ENCODE peak calls at places on chromosomes 3 and 15, in ten cellular contexts. One of them, this sample, is unnamed.

GRCh38 chr3:37741644-37742043 is 120.0 kb upstream of the CTDSPL start:
- DNase-seq in left ventricle myocardium inferior: peak; percentile 63
- DNase-seq in GM13976: no peak
- DNase-seq in endothelial cell: peak; percentile 13
- DNase-seq in tibial artery: peak; percentile 64
- DNase-seq in foreskin keratinocyte: no peak
- DNase-seq in activated B cell treated with CpG ODN at 0.5 μM for 24 hours: no peak
- DNase-seq in heart right ventricle: peak; percentile 43
- DNase-seq in WTC11: no peak
- DNase-seq in endodermal cell: no peak
- DNase-seq in this sample: peak; percentile 55

GRCh38 chr15:95558916-95559315 is 771.6 kb upstream of the NR2F2 start:
- DNase-seq in activated B cell treated with CpG ODN at 0.5 μM for 24 hours: no peak
- DNase-seq in GM13976: no peak
- DNase-seq in endodermal cell: no peak
- DNase-seq in endothelial cell: no peak
- DNase-seq in heart right ventricle: no peak
- DNase-seq in foreskin keratinocyte: peak; percentile 18
- DNase-seq in left ventricle myocardium inferior: no peak
- DNase-seq in WTC11: no peak
- DNase-seq in tibial artery: no peak
- DNase-seq in this sample: no peak

GRCh38 chr3:148106062-148106461 is 591.6 kb upstream of the AGTR1 start:
- DNase-seq in heart right ventricle: no peak
- DNase-seq in WTC11: no peak
- DNase-seq in foreskin keratinocyte: no peak
- DNase-seq in activated B cell treated with CpG ODN at 0.5 μM for 24 hours: no peak
- DNase-seq in GM13976: no peak
- DNase-seq in endothelial cell: no peak
- DNase-seq in tibial artery: no peak
- DNase-seq in endodermal cell: no peak
- DNase-seq in left ventricle myocardium inferior: no peak
- DNase-seq in this sample: no peak

GRCh38 chr15:71334874-71335273 is 219.6 kb downstream of the THSD4 start:
- DNase-seq in heart right ventricle: no peak
- DNase-seq in left ventricle myocardium inferior: no peak
- DNase-seq in endodermal cell: no peak
- DNase-seq in tibial artery: no peak
- DNase-seq in foreskin keratinocyte: no peak
- DNase-seq in endothelial cell: no peak
- DNase-seq in WTC11: no peak
- DNase-seq in activated B cell treated with CpG ODN at 0.5 μM for 24 hours: no peak
- DNase-seq in GM13976: no peak
- DNase-seq in this sample: no peak

GRCh38 chr3:171194965-171195364 is 168.4 kb upstream of the SLC2A2 start:
- DNase-seq in tibial artery: no peak
- DNase-seq in activated B cell treated with CpG ODN at 0.5 μM for 24 hours: no peak
- DNase-seq in foreskin keratinocyte: no peak
- DNase-seq in endodermal cell: no peak
- DNase-seq in WTC11: no peak
- DNase-seq in left ventricle myocardium inferior: no peak
- DNase-seq in endothelial cell: no peak
- DNase-seq in heart right ventricle: no peak
- DNase-seq in GM13976: no peak
- DNase-seq in this sample: no peak

GRCh38 chr15:101070502-101071273 is 151.5 kb downstream of the LRRK1 start:
- DNase-seq in heart right ventricle: no peak
- DNase-seq in activated B cell treated with CpG ODN at 0.5 μM for 24 hours: no peak
- DNase-seq in GM13976: no peak
- DNase-seq in endothelial cell: no peak
- DNase-seq in foreskin keratinocyte: peak; percentile 82
- DNase-seq in endodermal cell: peak; percentile 62
- DNase-seq in tibial artery: no peak
- DNase-seq in WTC11: no peak
- DNase-seq in left ventricle myocardium inferior: no peak
- DNase-seq in this sample: no peak

GRCh38 chr3:42701371-42702065 is 1.1 kb downstream of the HHATL start:
- DNase-seq in tibial artery: peak; percentile 35
- DNase-seq in endodermal cell: peak; percentile 94
- DNase-seq in GM13976: peak; percentile 87
- DNase-seq in WTC11: peak; percentile 82
- DNase-seq in foreskin keratinocyte: no peak
- DNase-seq in left ventricle myocardium inferior: peak; percentile 84
- DNase-seq in endothelial cell: peak; percentile 75
- DNase-seq in activated B cell treated with CpG ODN at 0.5 μM for 24 hours: no peak
- DNase-seq in heart right ventricle: peak; percentile 82
- DNase-seq in this sample: no peak

GRCh38 chr3:151769175-151769574 is 35.4 kb downstream of the AADACL2 start:
- DNase-seq in WTC11: no peak
- DNase-seq in left ventricle myocardium inferior: no peak
- DNase-seq in endodermal cell: no peak
- DNase-seq in endothelial cell: no peak
- DNase-seq in foreskin keratinocyte: no peak
- DNase-seq in heart right ventricle: no peak
- DNase-seq in tibial artery: no peak
- DNase-seq in activated B cell treated with CpG ODN at 0.5 μM for 24 hours: no peak
- DNase-seq in GM13976: no peak
- DNase-seq in this sample: no peak

GRCh38 chr3:170076715-170077238 is 39.0 kb downstream of the GPR160 start:
- DNase-seq in endodermal cell: no peak
- DNase-seq in left ventricle myocardium inferior: no peak
- DNase-seq in foreskin keratinocyte: peak; percentile 33
- DNase-seq in endothelial cell: no peak
- DNase-seq in WTC11: no peak
- DNase-seq in GM13976: no peak
- DNase-seq in heart right ventricle: no peak
- DNase-seq in tibial artery: no peak
- DNase-seq in activated B cell treated with CpG ODN at 0.5 μM for 24 hours: no peak
- DNase-seq in this sample: no peak

GRCh38 chr3:194588741-194589140 is 44.5 kb downstream of the TMEM44 start:
- DNase-seq in GM13976: no peak
- DNase-seq in tibial artery: no peak
- DNase-seq in WTC11: no peak
- DNase-seq in endothelial cell: no peak
- DNase-seq in foreskin keratinocyte: no peak
- DNase-seq in endodermal cell: no peak
- DNase-seq in heart right ventricle: no peak
- DNase-seq in activated B cell treated with CpG ODN at 0.5 μM for 24 hours: no peak
- DNase-seq in left ventricle myocardium inferior: no peak
- DNase-seq in this sample: no peak

GRCh38 chr3:23712656-23713559 is 92.8 kb upstream of the UBE2E1 start:
- DNase-seq in GM13976: no peak
- DNase-seq in foreskin keratinocyte: peak; percentile 16
- DNase-seq in heart right ventricle: no peak
- DNase-seq in tibial artery: peak; percentile 57
- DNase-seq in endodermal cell: peak; percentile 91
- DNase-seq in activated B cell treated with CpG ODN at 0.5 μM for 24 hours: no peak
- DNase-seq in left ventricle myocardium inferior: peak; percentile 27
- DNase-seq in endothelial cell: peak; percentile 12
- DNase-seq in WTC11: peak; percentile 74
- DNase-seq in this sample: no peak

GRCh38 chr3:4866841-4867240 is 112.4 kb upstream of the BHLHE40 start:
- DNase-seq in activated B cell treated with CpG ODN at 0.5 μM for 24 hours: no peak
- DNase-seq in WTC11: no peak
- DNase-seq in foreskin keratinocyte: peak; percentile 70
- DNase-seq in endodermal cell: no peak
- DNase-seq in heart right ventricle: no peak
- DNase-seq in left ventricle myocardium inferior: no peak
- DNase-seq in tibial artery: no peak
- DNase-seq in GM13976: no peak
- DNase-seq in endothelial cell: no peak
- DNase-seq in this sample: no peak

GRCh38 chr3:180181387-180181786 is 144.7 kb upstream of the PEX5L start:
- DNase-seq in left ventricle myocardium inferior: no peak
- DNase-seq in heart right ventricle: no peak
- DNase-seq in GM13976: no peak
- DNase-seq in activated B cell treated with CpG ODN at 0.5 μM for 24 hours: no peak
- DNase-seq in foreskin keratinocyte: no peak
- DNase-seq in tibial artery: no peak
- DNase-seq in endodermal cell: no peak
- DNase-seq in endothelial cell: no peak
- DNase-seq in WTC11: no peak
- DNase-seq in this sample: no peak

GRCh38 chr3:197753263-197753662 is 3.6 kb downstream of the FYTTD1 start:
- DNase-seq in endothelial cell: no peak
- DNase-seq in left ventricle myocardium inferior: no peak
- DNase-seq in activated B cell treated with CpG ODN at 0.5 μM for 24 hours: no peak
- DNase-seq in WTC11: no peak
- DNase-seq in GM13976: no peak
- DNase-seq in tibial artery: no peak
- DNase-seq in endodermal cell: no peak
- DNase-seq in heart right ventricle: no peak
- DNase-seq in foreskin keratinocyte: no peak
- DNase-seq in this sample: no peak
- TF ChIP-seq CTCF in endothelial cell: no peak
- TF ChIP-seq CTCF in left ventricle myocardium inferior: peak; percentile 29
- TF ChIP-seq CTCF in activated B cell treated with CpG ODN at 0.5 μM for 24 hours: no peak
- TF ChIP-seq CTCF in WTC11: no peak
- TF ChIP-seq CTCF in GM13976: no peak
- TF ChIP-seq CTCF in tibial artery: no peak
- TF ChIP-seq CTCF in endodermal cell: peak; percentile 53
- TF ChIP-seq CTCF in heart right ventricle: no peak
- TF ChIP-seq CTCF in foreskin keratinocyte: peak; percentile 3
- TF ChIP-seq CTCF in this sample: no peak

GRCh38 chr3:120095226-120096165 is 1.2 kb upstream of the GSK3B start:
- DNase-seq in foreskin keratinocyte: peak; percentile 92
- DNase-seq in endothelial cell: peak; percentile 89
- DNase-seq in left ventricle myocardium inferior: peak; percentile 89
- DNase-seq in WTC11: peak; percentile 82
- DNase-seq in tibial artery: peak; percentile 86
- DNase-seq in GM13976: peak; percentile 77
- DNase-seq in activated B cell treated with CpG ODN at 0.5 μM for 24 hours: peak; percentile 85
- DNase-seq in heart right ventricle: peak; percentile 88
- DNase-seq in endodermal cell: peak; percentile 92
- DNase-seq in this sample: no peak

GRCh38 chr3:120094776-120095225 is 554 bp upstream of the GSK3B start:
- DNase-seq in heart right ventricle: peak; percentile 97
- DNase-seq in endodermal cell: peak; percentile 100
- DNase-seq in tibial artery: peak; percentile 100
- DNase-seq in left ventricle myocardium inferior: peak; percentile 97
- DNase-seq in WTC11: peak; percentile 99
- DNase-seq in GM13976: peak; percentile 92
- DNase-seq in activated B cell treated with CpG ODN at 0.5 μM for 24 hours: no peak
- DNase-seq in foreskin keratinocyte: peak; percentile 100
- DNase-seq in endothelial cell: no peak
- DNase-seq in this sample: peak; percentile 58

GRCh38 chr3:120092444-120092843 is 1.8 kb downstream of the GSK3B start:
- DNase-seq in foreskin keratinocyte: no peak
- DNase-seq in endodermal cell: no peak
- DNase-seq in left ventricle myocardium inferior: no peak
- DNase-seq in heart right ventricle: no peak
- DNase-seq in WTC11: no peak
- DNase-seq in activated B cell treated with CpG ODN at 0.5 μM for 24 hours: no peak
- DNase-seq in tibial artery: no peak
- DNase-seq in GM13976: no peak
- DNase-seq in endothelial cell: no peak
- DNase-seq in this sample: no peak

GRCh38 chr3:120093923-120094775 is at the start of gene GSK3B:
- DNase-seq in activated B cell treated with CpG ODN at 0.5 μM for 24 hours: peak; percentile 98
- DNase-seq in left ventricle myocardium inferior: peak; percentile 99
- DNase-seq in WTC11: peak; percentile 78
- DNase-seq in heart right ventricle: peak; percentile 98
- DNase-seq in endothelial cell: peak; percentile 97
- DNase-seq in tibial artery: peak; percentile 65
- DNase-seq in endodermal cell: peak; percentile 88
- DNase-seq in foreskin keratinocyte: no peak
- DNase-seq in GM13976: peak; percentile 70
- DNase-seq in this sample: peak; percentile 31

GRCh38 chr3:120093119-120093922 is 926 bp downstream of the GSK3B start:
- DNase-seq in WTC11: no peak
- DNase-seq in tibial artery: no peak
- DNase-seq in activated B cell treated with CpG ODN at 0.5 μM for 24 hours: no peak
- DNase-seq in heart right ventricle: no peak
- DNase-seq in left ventricle myocardium inferior: no peak
- DNase-seq in endodermal cell: no peak
- DNase-seq in foreskin keratinocyte: peak; percentile 77
- DNase-seq in endothelial cell: peak; percentile 8
- DNase-seq in GM13976: no peak
- DNase-seq in this sample: no peak
- TF ChIP-seq CTCF in WTC11: no peak
- TF ChIP-seq CTCF in tibial artery: no peak
- TF ChIP-seq CTCF in activated B cell treated with CpG ODN at 0.5 μM for 24 hours: no peak
- TF ChIP-seq CTCF in heart right ventricle: no peak
- TF ChIP-seq CTCF in left ventricle myocardium inferior: no peak
- TF ChIP-seq CTCF in endodermal cell: no peak
- TF ChIP-seq CTCF in foreskin keratinocyte: no peak
- TF ChIP-seq CTCF in endothelial cell: no peak
- TF ChIP-seq CTCF in GM13976: no peak
- TF ChIP-seq CTCF in this sample: no peak

GRCh38 chr15:90901799-90902655 is 1.1 kb upstream of the MAN2A2 start:
- DNase-seq in WTC11: peak; percentile 78
- DNase-seq in tibial artery: peak; percentile 63
- DNase-seq in endodermal cell: peak; percentile 91
- DNase-seq in endothelial cell: peak; percentile 73
- DNase-seq in left ventricle myocardium inferior: peak; percentile 76
- DNase-seq in GM13976: peak; percentile 93
- DNase-seq in heart right ventricle: peak; percentile 81
- DNase-seq in foreskin keratinocyte: peak; percentile 74
- DNase-seq in activated B cell treated with CpG ODN at 0.5 μM for 24 hours: peak; percentile 75
- DNase-seq in this sample: peak; percentile 88
- TF ChIP-seq CTCF in WTC11: no peak
- TF ChIP-seq CTCF in tibial artery: peak; percentile 64
- TF ChIP-seq CTCF in endodermal cell: peak; percentile 82
- TF ChIP-seq CTCF in endothelial cell: peak; percentile 30
- TF ChIP-seq CTCF in left ventricle myocardium inferior: peak; percentile 87
- TF ChIP-seq CTCF in GM13976: peak; percentile 82
- TF ChIP-seq CTCF in heart right ventricle: peak; percentile 34
- TF ChIP-seq CTCF in foreskin keratinocyte: peak; percentile 84
- TF ChIP-seq CTCF in activated B cell treated with CpG ODN at 0.5 μM for 24 hours: no peak
- TF ChIP-seq CTCF in this sample: peak; percentile 58

DNA sequence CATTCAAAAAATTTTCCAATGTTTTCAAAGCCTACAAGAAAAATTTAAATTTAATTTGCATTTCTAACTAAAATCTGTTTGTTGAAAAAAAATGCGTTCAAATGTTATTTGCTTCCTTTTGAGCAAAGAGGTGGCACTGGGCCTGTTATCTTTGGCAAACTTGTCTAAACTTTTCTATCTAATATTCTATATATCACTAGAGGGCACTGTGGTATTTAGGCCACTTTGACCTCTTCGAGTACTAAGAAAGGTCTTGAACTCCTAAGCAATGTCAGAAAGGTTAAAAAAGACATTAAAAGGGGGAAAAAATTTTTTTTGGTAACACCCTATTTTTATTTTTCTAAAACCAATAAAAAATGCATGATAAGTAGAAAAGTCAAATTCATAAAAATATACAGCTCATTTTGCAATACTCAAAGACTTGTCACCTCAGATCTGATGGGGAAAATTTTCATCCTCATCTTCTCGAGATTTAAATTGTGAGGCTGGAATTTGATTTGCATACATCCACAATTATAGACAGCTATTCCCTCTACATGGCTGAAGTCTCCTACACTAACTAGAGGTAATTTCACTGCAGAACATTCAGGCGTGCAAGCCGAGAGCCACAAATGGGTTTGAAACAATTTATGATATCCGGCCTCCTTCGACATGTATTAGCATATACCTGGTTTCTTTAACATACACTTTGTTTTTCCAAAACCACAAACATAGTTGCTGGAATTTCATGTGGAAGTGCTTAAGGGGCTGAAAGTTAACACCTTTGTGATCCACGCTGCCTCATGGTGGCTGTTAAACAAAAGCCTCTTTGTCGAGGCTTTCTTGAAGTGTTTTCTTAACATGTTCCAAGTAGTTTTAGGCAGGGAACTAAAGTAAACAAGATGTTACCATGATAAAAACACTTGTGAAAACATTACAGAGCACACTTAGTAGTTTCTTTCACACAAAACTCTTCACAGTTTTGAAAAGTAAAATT is 576.4 kb downstream of the FOXP1 start:
- DNase-seq in endothelial cell: no peak
- DNase-seq in endodermal cell: peak; percentile 62
- DNase-seq in tibial artery: no peak
- DNase-seq in GM13976: peak; percentile 16
- DNase-seq in left ventricle myocardium inferior: no peak
- DNase-seq in activated B cell treated with CpG ODN at 0.5 μM for 24 hours: no peak
- DNase-seq in foreskin keratinocyte: peak; percentile 89
- DNase-seq in WTC11: no peak
- DNase-seq in heart right ventricle: no peak
- DNase-seq in this sample: no peak
- TF ChIP-seq CTCF in endothelial cell: peak; percentile 30
- TF ChIP-seq CTCF in endodermal cell: peak; percentile 72
- TF ChIP-seq CTCF in tibial artery: peak; percentile 39
- TF ChIP-seq CTCF in GM13976: no peak
- TF ChIP-seq CTCF in left ventricle myocardium inferior: peak; percentile 63
- TF ChIP-seq CTCF in activated B cell treated with CpG ODN at 0.5 μM for 24 hours: peak; percentile 75
- TF ChIP-seq CTCF in foreskin keratinocyte: peak; percentile 75
- TF ChIP-seq CTCF in WTC11: no peak
- TF ChIP-seq CTCF in heart right ventricle: peak; percentile 41
- TF ChIP-seq CTCF in this sample: peak; percentile 56

This sample was measured in D721Med.